ENCODE peak calls at places on chromosome 11, in four cellular contexts. K is HT1080, V is GM12865, N is Kasumi-1. O is an unnamed sample.

GRCh38 chr11:118841469-118842222 is 42.0 kb upstream of the CXCR5 start:
- DNase-seq in N (no peak), K (no peak), V (peak), O (no peak)

GRCh38 chr11:83908457-83908856 is 622.3 kb upstream of the CCDC90B start:
- DNase-seq in N (no peak), K (no peak), V (no peak), O (no peak)

GRCh38 chr11:86954288-86955110 is 696 bp downstream of the FZD4 start:
- DNase-seq in N (no peak), K (peak), V (peak), O (peak)

GRCh38 chr11:118924591-118925585 is 838 bp downstream of the BCL9L start:
- DNase-seq in V (peak), N (peak), K (peak), O (no peak)

GRCh38 chr11:76600124-76600655 is 70.4 kb downstream of the LRRC32 start:
- DNase-seq in V (no peak), K (no peak), N (no peak), O (no peak)

GRCh38 chr11:128968916-128969315 is 26.2 kb upstream of the TP53AIP1 start:
- DNase-seq in N (no peak), V (no peak), K (no peak), O (no peak)

GRCh38 chr11:128828350-128828749 is 38.7 kb downstream of the KCNJ1 start:
- DNase-seq in N (no peak), K (peak), V (no peak), O (peak)

GRCh38 chr11:94731921-94732601 is 36.1 kb upstream of the AMOTL1 start:
- DNase-seq in V (no peak), N (no peak), K (peak), O (peak)

GRCh38 chr11:42249956-42250355 is 790.5 kb upstream of the LRRC4C start:
- DNase-seq in V (no peak), K (no peak), N (no peak), O (no peak)

GRCh38 chr11:74466916-74467885 is at the start of gene KCNE3:
- DNase-seq in V (no peak), N (no peak), K (no peak), O (peak)

O was measured in RPMI7951.